ENCODE peak calls at places on chromosomes 13 and 19, in four cellular contexts. M is breast epithelium, F is endothelial cell of umbilical vein, V is suprapubic skin. X is an unnamed sample.

GRCh38 chr13:107864543-107865460 is 350.5 kb downstream of the LIG4 start:
- DNase-seq in F (peak), M (no peak), V (no peak), X (no peak)

GRCh38 chr13:43301341-43301969 is 278.1 kb downstream of the DNAJC15 start:
- DNase-seq in V (no peak), F (peak), M (no peak), X (no peak)

GRCh38 chr13:113343692-113343968 is 20.3 kb downstream of the GRTP1 start:
- DNase-seq in V (no peak), F (no peak), M (no peak), X (no peak)

GRCh38 chr13:99198630-99199029 is 2.0 kb upstream of the UBAC2 start:
- DNase-seq in M (no peak), F (no peak), V (no peak), X (no peak)

GRCh38 chr13:64640002-64640401 is 2590.1 kb downstream of the PCDH9 start:
- DNase-seq in F (peak), V (no peak), M (no peak), X (no peak)

GRCh38 chr13:26605845-26606244 is 48.4 kb downstream of the WASF3 start:
- DNase-seq in V (no peak), F (no peak), M (no peak), X (no peak)

GRCh38 chr13:77779461-77780272 is 82.2 kb downstream of the SLAIN1 start:
- DNase-seq in M (no peak), F (peak), V (no peak), X (no peak)

GRCh38 chr13:101231751-101232428 is 184.4 kb downstream of the NALCN start:
- DNase-seq in M (no peak), F (no peak), V (no peak), X (no peak)

GRCh38 chr13:45242070-45242469 is 41.2 kb upstream of the KCTD4 start:
- DNase-seq in M (no peak), V (no peak), F (peak), X (no peak)

GRCh38 chr13:91805605-91806004 is 407.2 kb downstream of the GPC5 start:
- DNase-seq in V (no peak), F (peak), M (no peak), X (no peak)

GRCh38 chr19:18062043-18062442 is 24.7 kb downstream of the IL12RB1 start:
- DNase-seq in M (no peak), F (no peak), V (no peak), X (no peak)

GRCh38 chr19:16062789-16063188 is 13.5 kb upstream of the TPM4 start:
- DNase-seq in F (peak), M (no peak), V (peak), X (no peak)

GRCh38 chr13:99028890-99029289 is 51.0 kb upstream of the DOCK9 start:
- DNase-seq in F (no peak), M (no peak), V (no peak), X (peak)

GRCh38 chr13:63184693-63185092 is 1769.0 kb upstream of the PCDH20 start:
- DNase-seq in V (no peak), M (no peak), F (no peak), X (no peak)

GRCh38 chr13:72379581-72379980 is 347.8 kb downstream of the MZT1 start:
- DNase-seq in M (no peak), F (no peak), V (no peak), X (no peak)

GRCh38 chr13:27370305-27370853 is 54.0 kb upstream of the GTF3A start:
- DNase-seq in V (no peak), F (no peak), M (no peak), X (no peak)

GRCh38 chr19:50328257-50329145 is 676 bp downstream of the KCNC3 start:
- DNase-seq in F (peak), V (no peak), M (no peak), X (no peak)

GRCh38 chr19:56170261-56170660 is 5.5 kb upstream of the GALP start:
- DNase-seq in M (no peak), F (no peak), V (no peak), X (no peak)

GRCh38 chr19:18049390-18049789 is 37.3 kb downstream of the IL12RB1 start:
- DNase-seq in F (peak), M (peak), V (peak), X (no peak)

GRCh38 chr13:102628559-102628958 is 31.8 kb downstream of the TPP2 start:
- DNase-seq in M (no peak), V (no peak), F (no peak), X (no peak)

GRCh38 chr13:113854238-113855011 is 9.5 kb downstream of the GAS6 start:
- DNase-seq in M (peak), F (no peak), V (peak), X (no peak)

GRCh38 chr19:40650749-40651305 is 39.6 kb downstream of the NUMBL start:
- DNase-seq in V (no peak), M (no peak), F (no peak), X (no peak)

GRCh38 chr19:28899703-28900102 is 313.2 kb downstream of the UQCRFS1 start:
- DNase-seq in M (no peak), V (no peak), F (no peak), X (no peak)

GRCh38 chr13:49791214-49791752 is 1.2 kb downstream of the KPNA3 start:
- DNase-seq in F (peak), M (no peak), V (no peak), X (no peak)

GRCh38 chr13:111327701-111328100 is 7.3 kb downstream of the TEX29 start:
- DNase-seq in F (no peak), M (no peak), V (no peak), X (peak)

GRCh38 chr19:2607712-2608601 is 94.5 kb downstream of the GNG7 start:
- DNase-seq in V (no peak), F (no peak), M (no peak), X (no peak)

GRCh38 chr19:413756-414420 is 4.9 kb upstream of the C2CD4C start:
- DNase-seq in F (no peak), M (no peak), V (peak), X (no peak)
- TF ChIP-seq POLR2A in F (no peak), M (no peak), V (no peak), X (no peak)

GRCh38 chr13:97600438-97601080 is 166.6 kb downstream of the RAP2A start:
- DNase-seq in F (peak), M (no peak), V (no peak), X (no peak)
- TF ChIP-seq POLR2A in F (no peak), M (no peak), V (no peak), X (no peak)

DNA sequence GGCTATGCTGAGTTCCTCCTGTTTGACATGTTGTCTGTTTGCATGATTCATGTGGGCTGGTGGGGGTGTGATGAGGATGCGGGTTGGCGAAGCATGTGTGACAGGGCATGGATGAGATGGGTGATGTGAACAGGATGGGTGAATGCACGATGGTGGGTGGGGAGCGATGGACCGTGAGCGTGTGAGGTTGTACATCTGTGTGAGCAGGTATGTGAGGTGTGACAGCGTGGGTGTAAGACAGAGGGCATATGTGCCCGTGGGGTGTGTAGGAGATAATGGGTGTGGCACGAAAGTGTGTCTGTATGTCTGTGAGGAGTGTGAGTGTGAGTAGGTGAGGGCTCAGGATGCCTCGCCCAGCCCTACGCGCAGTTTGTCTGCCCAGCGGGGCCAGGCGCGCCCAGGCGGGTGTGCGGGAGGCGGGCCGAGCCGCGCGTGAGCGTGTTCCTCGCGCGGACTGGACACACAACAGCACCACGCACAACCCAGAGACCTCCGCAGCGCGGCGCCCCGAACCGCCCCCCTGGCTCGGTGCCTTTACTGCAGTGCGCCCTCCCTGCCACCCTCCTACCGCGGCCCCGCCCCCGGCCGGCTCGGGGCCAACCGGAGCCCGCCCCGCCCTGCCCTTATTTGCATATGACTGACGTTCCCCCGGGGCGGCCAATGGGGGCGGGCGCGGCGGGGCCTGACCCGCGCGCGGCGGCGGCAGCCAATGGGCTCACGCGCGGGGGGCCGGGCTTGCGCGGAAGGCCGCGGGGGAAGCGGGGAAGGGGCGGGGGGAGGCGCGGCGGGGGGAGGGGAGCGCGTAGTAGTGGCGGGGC is 14.4 kb downstream of the CIC start:
- DNase-seq in M (peak), F (peak), V (peak), X (peak)
- TF ChIP-seq POLR2A in M (peak), F (no peak), V (peak), X (peak)

DNA sequence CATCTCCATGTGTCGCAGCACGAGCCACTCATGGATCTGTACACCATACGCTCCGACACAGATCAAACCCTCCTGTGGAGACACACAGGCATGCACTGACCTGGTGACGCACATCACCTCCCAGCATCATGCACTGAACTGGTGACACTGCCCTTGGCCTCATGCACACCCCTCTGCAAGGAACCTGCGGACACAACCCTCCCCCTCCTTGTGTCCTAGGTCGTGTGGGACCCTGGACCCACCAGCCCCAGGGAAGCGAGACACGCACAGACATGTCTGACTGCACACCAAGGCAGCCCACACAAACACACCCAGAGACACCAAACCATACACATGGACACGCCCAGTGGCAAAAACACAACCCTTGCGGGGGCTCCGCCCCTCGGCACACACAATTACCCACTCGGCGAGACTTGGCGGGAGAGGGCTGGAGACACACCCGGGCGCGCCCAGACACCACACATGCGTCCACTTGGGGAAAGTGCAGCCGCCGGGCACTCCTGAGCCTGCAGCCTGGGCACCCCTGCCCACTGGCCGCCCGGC is 2.0 kb upstream of the KCNN4 start:
- DNase-seq in M (no peak), V (no peak), F (no peak), X (no peak)
- TF ChIP-seq POLR2A in M (no peak), V (no peak), F (no peak), X (no peak)

DNA sequence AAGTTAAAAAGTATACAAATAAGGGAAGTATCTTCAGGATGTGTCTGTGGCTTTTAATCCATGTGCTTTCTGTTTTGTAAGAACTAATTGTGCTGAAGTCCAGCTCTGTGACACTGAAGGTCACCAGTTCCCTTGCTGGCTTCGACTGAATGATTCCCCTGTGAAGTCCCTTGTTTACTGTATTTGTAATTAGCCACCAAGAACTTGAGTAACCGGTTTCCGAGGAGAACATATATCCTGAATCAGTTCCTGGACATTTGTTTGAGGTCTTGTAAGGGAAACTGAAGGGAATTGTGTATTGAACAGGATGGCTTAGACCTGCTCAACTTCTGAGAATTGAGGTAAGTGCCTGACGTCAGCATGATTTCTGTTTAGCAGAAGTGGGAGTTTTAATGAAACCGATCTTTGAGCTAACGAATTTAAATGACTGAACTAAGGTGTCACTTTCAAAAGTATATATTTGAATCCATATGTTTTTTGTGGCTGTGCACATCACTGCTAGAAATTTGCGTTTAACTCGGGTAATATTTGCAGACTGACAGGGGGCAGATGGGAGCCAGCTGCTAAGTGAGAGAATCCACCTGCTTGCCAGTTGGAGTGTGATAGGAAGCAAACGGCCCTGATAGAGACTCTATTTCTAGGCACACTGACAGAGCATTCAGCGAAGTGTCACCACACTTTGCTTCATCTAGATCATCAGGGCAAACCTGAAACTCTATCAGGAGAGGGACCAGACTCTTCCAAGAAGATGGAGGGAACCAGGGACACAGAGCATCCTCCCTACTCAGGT is 530.0 kb downstream of the RFC3 start:
- DNase-seq in M (no peak), F (no peak), V (no peak), X (no peak)
- TF ChIP-seq POLR2A in M (no peak), F (no peak), V (no peak), X (no peak)

GRCh38 chr19:38413416-38413815 is 10.5 kb downstream of the FAM98C start:
- DNase-seq in M (no peak), V (no peak), F (no peak), X (no peak)

GRCh38 chr19:38412491-38412890 is 9.6 kb downstream of the FAM98C start:
- DNase-seq in M (no peak), V (no peak), F (no peak), X (no peak)

GRCh38 chr19:38411041-38411712 is 8.3 kb downstream of the FAM98C start:
- DNase-seq in M (no peak), F (no peak), V (no peak), X (no peak)

GRCh38 chr19:38412961-38413360 is 10.1 kb downstream of the FAM98C start:
- DNase-seq in F (no peak), V (no peak), M (no peak), X (no peak)

DNA sequence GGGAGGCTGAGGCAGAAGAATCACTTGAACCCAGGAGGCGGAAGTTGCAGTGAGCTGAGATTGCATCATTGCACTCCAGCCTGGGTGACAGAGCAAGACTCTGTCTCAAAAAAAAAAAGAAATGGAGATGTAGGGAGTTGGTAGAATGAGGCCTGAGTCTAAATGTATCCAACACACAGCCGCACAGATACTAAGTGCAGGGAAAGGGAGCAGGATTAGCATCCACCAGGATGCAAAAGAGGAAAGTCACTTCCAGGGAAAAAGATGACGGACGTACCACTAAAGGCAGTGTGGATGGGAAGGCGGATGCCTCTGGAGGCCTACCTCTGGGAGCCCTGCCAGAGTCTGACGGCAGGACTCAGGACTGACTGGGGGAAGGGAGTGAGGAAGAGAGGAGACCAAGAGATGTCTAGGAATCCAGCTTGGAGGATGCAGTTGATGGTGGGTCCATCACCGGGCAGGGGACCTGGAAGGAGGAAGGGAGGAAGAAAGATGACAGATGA is 6.8 kb downstream of the FAM98C start:
- DNase-seq in M (no peak), F (no peak), V (no peak), X (no peak)
- TF ChIP-seq POLR2A in M (no peak), F (no peak), V (no peak), X (no peak)

GRCh38 chr19:45405435-45406164 is 731 bp upstream of the PPP1R13L start:
- DNase-seq in M (peak), F (peak), V (peak), X (peak)

GRCh38 chr19:45404557-45405434 is at the start of gene PPP1R13L:
- DNase-seq in M (peak), V (peak), F (peak), X (no peak)

GRCh38 chr19:45408121-45408520 is 1.7 kb downstream of the POLR1G start:
- DNase-seq in F (no peak), M (no peak), V (no peak), X (no peak)

GRCh38 chr19:45406957-45407375 is 522 bp downstream of the POLR1G start:
- DNase-seq in F (no peak), V (no peak), M (no peak), X (no peak)

GRCh38 chr19:45406165-45406956 is at the start of gene POLR1G:
- DNase-seq in F (peak), M (peak), V (peak), X (peak)
- TF ChIP-seq POLR2A in F (peak), M (no peak), V (no peak), X (no peak)

DNA sequence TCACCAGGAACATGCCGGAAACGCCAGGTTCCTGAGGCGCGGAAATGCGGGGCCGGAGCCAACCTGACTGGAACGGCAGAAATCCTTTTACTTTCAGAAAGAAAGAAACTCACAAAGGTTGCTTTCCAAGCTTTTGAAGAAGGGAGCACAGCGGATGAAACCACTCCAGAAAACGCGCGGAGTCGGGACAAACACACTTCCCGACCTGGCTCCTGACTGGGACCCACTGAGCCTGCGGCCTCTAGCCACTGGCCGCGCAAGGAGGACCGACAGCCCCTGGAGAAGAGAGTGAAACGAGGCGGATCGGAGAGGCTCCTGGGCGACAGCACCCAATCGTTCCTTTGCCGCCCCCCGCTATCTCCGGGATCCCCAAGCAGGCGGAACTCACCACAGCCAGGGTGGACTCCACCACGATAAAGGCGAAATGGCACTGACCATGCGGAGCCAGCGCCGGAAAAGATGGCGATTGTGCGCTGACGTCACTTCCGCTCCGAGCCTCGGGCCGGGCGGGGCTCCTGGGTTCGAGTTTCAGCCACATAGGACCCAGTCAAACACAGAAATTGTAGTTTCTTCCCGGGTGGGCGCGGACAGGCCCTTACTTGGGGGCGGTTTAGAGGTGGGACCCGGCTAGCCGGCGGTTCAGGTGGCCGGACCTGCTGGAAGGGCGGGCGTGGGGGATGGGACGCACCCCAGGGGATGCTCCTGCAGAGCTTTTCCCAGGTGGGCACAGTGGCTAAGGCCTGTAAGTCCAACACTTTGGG is at the start of gene ZNF121:
- DNase-seq in V (peak), M (peak), F (peak), X (peak)
- TF ChIP-seq POLR2A in V (peak), M (no peak), F (peak), X (peak)

GRCh38 chr19:34504809-34505291 is 23.3 kb downstream of the WTIP start:
- DNase-seq in M (no peak), V (no peak), F (no peak), X (peak)

GRCh38 chr19:34504273-34504808 is 22.8 kb downstream of the WTIP start:
- DNase-seq in M (no peak), V (no peak), F (no peak), X (peak)

GRCh38 chr19:34505321-34506025 is 23.9 kb downstream of the WTIP start:
- DNase-seq in M (no peak), V (no peak), F (no peak), X (peak)

GRCh38 chr19:34502582-34503545 is 21.3 kb downstream of the WTIP start:
- DNase-seq in M (no peak), F (no peak), V (peak), X (no peak)

GRCh38 chr19:34503546-34504272 is 22.2 kb downstream of the WTIP start:
- DNase-seq in M (no peak), V (peak), F (no peak), X (no peak)
- TF ChIP-seq POLR2A in M (no peak), V (no peak), F (no peak), X (no peak)

X was measured in esophagus muscularis mucosa.